ENCODE peak calls at places on chromosomes 6 and 20, in nine cellular contexts. P is HCT116, I is heart left ventricle, U is body of pancreas, H is IMR-90, Z is adrenal gland, Q is HepG2, R is transverse colon, K is sigmoid colon. G is an unnamed sample. For H3K36me3 and H3K9me3, the result is how much of the 10 kb centered on the place peaks cover.

GRCh38 chr6:152110878-152111820 is 303.7 kb downstream of the ESR1 start:
- DNase-seq in P (no peak), I (peak), U (no peak), H (no peak), Z (peak), Q (no peak), R (no peak), K (no peak), G (no peak)

GRCh38 chr6:145028144-145028818 is 707.0 kb downstream of the EPM2A start:
- DNase-seq in P (peak), I (no peak), U (no peak), H (peak), Z (no peak), Q (peak), R (no peak), K (no peak), G (no peak)

GRCh38 chr6:45185403-45186251 is 142.5 kb upstream of the RUNX2 start:
- DNase-seq in P (no peak), I (no peak), U (no peak), H (no peak), Z (no peak), Q (no peak), R (no peak), K (no peak), G (no peak)

GRCh38 chr6:105302617-105303128 is 100.2 kb downstream of the PREP start:
- DNase-seq in P (no peak), I (no peak), U (no peak), H (no peak), Z (no peak), Q (no peak), R (no peak), K (no peak), G (no peak)

GRCh38 chr6:37648465-37649330 is 49.0 kb downstream of the MDGA1 start:
- DNase-seq in P (peak), I (no peak), U (peak), H (no peak), Z (no peak), Q (no peak), R (no peak), K (no peak), G (no peak)

GRCh38 chr6:127855542-127856159 is 45.2 kb downstream of the THEMIS start:
- DNase-seq in P (no peak), I (no peak), U (no peak), H (peak), Z (no peak), Q (peak), R (no peak), K (no peak), G (no peak)

GRCh38 chr20:1881240-1881835 is 13.9 kb upstream of the SIRPA start:
- DNase-seq in P (no peak), I (no peak), U (no peak), H (no peak), Z (peak), Q (no peak), R (no peak), K (no peak), G (no peak)

GRCh38 chr6:3128381-3129108 is 10.0 kb downstream of the BPHL start:
- DNase-seq in P (no peak), I (no peak), U (peak), H (no peak), Z (no peak), Q (no peak), R (no peak), K (no peak), G (no peak)

GRCh38 chr6:167424060-167424673 is 99.3 kb downstream of the TTLL2 start:
- DNase-seq in P (no peak), I (no peak), U (no peak), H (no peak), Z (no peak), Q (peak), R (no peak), K (no peak), G (no peak)

DNA sequence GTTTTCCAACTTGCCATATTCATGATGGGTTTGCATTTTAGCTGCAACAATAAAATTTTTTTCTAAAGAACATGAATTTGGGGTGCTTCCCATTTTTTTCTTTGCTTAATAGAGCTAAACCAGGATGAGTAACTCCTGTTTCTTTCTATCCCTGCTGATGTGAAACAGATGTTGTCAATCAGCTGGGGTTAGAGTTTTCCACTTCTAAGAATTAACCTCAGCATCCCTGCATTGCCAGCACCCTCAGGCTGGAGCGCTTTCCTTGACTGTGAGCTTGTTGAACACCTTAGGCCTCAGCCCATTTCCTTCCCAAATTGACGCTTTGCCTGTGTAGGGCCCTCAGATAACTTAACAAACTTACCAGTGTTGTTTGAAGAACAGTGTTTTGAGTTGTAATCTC is 74.5 kb downstream of the PTPN1 start:
- DNase-seq in P (no peak), I (no peak), U (no peak), H (no peak), Z (no peak), Q (no peak), R (no peak), K (no peak), G (no peak)
- H3K36me3 ChIP-seq in P (under half), I (half or more), U (under half), H (half or more), Z (under half), Q (half or more), R (under half), K (half or more), G (under half)

GRCh38 chr6:21219856-21220255 is 373.7 kb upstream of the SOX4 start:
- DNase-seq in P (no peak), I (no peak), U (no peak), H (no peak), Z (no peak), Q (no peak), R (no peak), K (no peak), G (no peak)

GRCh38 chr6:21213492-21213891 is 380.1 kb upstream of the SOX4 start:
- DNase-seq in P (no peak), I (no peak), U (no peak), H (no peak), Z (no peak), Q (no peak), R (no peak), K (no peak), G (no peak)

GRCh38 chr6:21220271-21220987 is 373.1 kb upstream of the SOX4 start:
- DNase-seq in P (no peak), I (no peak), U (peak), H (no peak), Z (no peak), Q (no peak), R (no peak), K (no peak), G (no peak)

GRCh38 chr6:21214738-21215448 is 378.7 kb upstream of the SOX4 start:
- DNase-seq in P (no peak), I (no peak), U (no peak), H (no peak), Z (no peak), Q (no peak), R (no peak), K (no peak), G (no peak)

DNA sequence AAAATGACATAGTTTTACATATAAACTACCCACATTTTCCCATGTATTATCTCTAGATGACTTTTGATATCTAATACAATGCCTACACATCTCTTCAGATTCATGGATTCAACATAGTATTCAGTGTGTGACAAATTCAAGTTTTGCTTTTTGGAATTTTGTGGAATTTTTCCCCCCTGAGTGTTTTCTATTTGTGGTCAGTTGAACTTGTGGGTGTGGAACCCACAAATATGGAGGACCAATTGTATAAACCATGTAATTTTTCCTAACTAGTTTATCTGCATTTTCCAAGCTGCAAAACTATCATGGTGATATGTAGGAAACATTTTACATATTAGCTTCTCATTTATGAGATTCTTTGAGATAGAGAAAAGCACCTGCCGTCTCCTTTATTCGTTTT is 374.3 kb upstream of the SOX4 start:
- DNase-seq in P (no peak), I (no peak), U (no peak), H (no peak), Z (no peak), Q (no peak), R (no peak), K (no peak), G (no peak)
- TF ChIP-seq POLR2A in P (no peak), I (no peak), U (no peak), H (no peak), Z (no peak), Q (no peak), R (no peak), K (no peak), G (no peak)

GRCh38 chr20:44790994-44791393 is 19.4 kb downstream of the RIMS4 start:
- DNase-seq in P (no peak), I (no peak), U (no peak), H (no peak), Z (no peak), Q (no peak), R (no peak), K (no peak), G (no peak)

GRCh38 chr20:44796311-44796710 is 14.0 kb downstream of the RIMS4 start:
- DNase-seq in P (no peak), I (no peak), U (no peak), H (no peak), Z (no peak), Q (no peak), R (no peak), K (no peak), G (no peak)

GRCh38 chr20:44796758-44797457 is 13.4 kb downstream of the RIMS4 start:
- DNase-seq in P (no peak), I (no peak), U (no peak), H (no peak), Z (no peak), Q (no peak), R (no peak), K (no peak), G (no peak)

GRCh38 chr20:44788706-44789456 is 21.5 kb downstream of the RIMS4 start:
- DNase-seq in P (no peak), I (no peak), U (no peak), H (no peak), Z (no peak), Q (no peak), R (no peak), K (no peak), G (no peak)

DNA sequence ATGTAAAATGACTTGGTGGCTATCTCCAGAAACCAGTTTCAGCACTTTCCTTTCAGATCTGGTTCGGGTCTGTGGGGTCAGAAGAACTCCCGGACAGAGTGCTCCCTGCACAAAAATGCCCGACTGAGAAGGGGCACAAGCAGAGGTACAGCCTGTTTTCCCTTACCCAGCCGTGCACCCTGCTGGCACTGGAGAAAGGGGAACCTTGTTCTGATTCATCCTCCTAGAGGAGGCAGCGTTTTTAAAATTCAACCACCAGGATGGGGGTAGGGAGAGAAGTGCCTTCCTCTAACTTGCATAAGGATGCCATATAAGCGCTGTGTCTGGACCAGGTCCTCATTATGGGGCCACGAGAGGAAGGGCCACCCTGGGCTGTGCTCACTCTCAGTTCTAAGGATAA is 17.6 kb downstream of the RIMS4 start:
- DNase-seq in P (no peak), I (no peak), U (no peak), H (no peak), Z (no peak), Q (no peak), R (no peak), K (no peak), G (no peak)
- H3K9me3 ChIP-seq in P (under half), I (under half), U (under half), H (under half), Z (under half), Q (under half), R (under half), K (under half), G (under half)

GRCh38 chr6:111718990-111719389 is 113.3 kb upstream of the TRAF3IP2 start:
- DNase-seq in P (no peak), I (no peak), U (no peak), H (peak), Z (no peak), Q (no peak), R (no peak), K (no peak), G (no peak)
- H3K36me3 ChIP-seq in P (under half), I (under half), U (under half), H (under half), Z (under half), Q (under half), R (under half), K (under half), G (under half)

DNA sequence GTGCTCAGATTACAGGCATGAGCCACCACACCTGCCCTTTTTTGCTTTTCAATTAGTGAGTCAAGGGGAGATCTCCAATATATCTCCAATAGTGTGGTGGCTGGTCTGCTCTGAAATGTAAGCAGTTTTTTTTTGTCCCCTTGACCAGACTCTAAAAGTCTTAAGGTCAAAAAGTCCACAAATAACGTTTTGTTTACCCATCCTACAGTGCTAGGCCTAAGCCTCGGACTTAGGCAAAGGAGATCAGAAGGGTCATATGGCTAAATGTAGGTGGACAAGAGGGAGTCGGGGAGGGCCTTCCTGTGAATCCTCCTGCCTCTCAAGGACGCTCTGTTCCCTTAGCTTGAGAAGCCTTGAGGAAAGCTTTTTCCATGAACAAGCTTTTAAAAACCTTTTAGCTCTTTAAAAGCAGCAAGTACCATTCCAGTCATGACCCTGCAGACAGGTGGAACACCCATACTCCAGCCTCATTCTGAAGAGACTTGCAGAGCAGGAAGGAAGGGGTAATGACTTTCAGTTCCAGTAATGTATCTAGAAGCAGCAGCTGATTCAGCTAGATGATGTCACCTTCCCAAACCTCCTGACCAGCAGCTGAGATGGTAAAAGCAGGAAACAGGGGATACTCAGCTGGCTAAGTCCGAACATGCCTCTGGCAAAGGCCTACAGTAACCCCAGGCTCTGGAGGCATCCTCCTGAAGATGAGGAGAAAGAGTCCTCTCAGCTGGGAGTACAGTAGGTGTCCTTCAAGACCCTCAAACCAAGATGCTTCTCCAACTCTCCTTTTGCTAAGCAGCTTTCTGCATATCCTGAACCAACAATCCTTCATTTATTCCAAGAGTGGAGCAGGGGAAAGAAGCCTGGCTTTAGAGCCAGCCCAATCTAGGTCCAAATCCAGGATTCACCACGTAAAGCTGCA is 23.6 kb downstream of the BCL2L1 start:
- DNase-seq in P (peak), I (no peak), U (peak), H (peak), Z (peak), Q (peak), R (peak), K (peak), G (no peak)
- TF ChIP-seq POLR2A in P (no peak), I (no peak), U (peak), H (no peak), Z (peak), Q (peak), R (peak), K (no peak), G (no peak)

DNA sequence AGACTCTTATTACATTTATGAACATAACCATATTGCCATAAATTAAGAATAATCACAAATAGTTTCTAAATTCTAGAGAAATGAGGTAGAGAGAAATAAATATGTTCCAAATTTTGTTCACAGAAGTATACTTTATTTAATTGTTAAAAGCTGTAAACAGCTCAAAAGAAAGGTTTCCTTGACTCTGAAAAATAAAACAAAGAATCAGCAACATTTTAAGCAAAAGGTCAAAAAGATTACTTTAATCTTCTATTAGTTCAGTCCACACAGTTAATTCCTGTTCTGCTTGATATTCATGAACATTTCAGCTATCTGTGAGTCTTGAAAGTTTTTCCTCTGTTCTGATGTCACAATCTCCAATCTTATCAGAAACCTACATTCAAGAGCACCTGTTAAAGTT is 197.9 kb downstream of the GJA1 start:
- DNase-seq in P (no peak), I (no peak), U (no peak), H (no peak), Z (no peak), Q (no peak), R (no peak), K (no peak), G (no peak)
- H3K9me3 ChIP-seq in P (under half), I (under half), U (under half), H (under half), Z (under half), Q (under half), R (under half), K (under half), G (under half)

G was measured in ovary.